ENCODE peak calls at places on chromosome 1, in six cellular contexts. P, H, L, X, U and A are unnamed samples.

GRCh38 chr1:27101696-27102095 is 53.2 kb downstream of the SLC9A1 start:
- DNase-seq in P (no peak), H (no peak), L (no peak), X (no peak), U (no peak), A (no peak)

GRCh38 chr1:169339773-169340172 is 27.8 kb downstream of the NME7 start:
- DNase-seq in P (no peak), H (no peak), L (no peak), X (no peak), U (no peak), A (no peak)

GRCh38 chr1:174022080-174022975 is at the start of gene RC3H1:
- DNase-seq in P (peak; percentile 91), H (peak; percentile 67), L (peak; percentile 80), X (peak; percentile 95), U (peak; percentile 53), A (peak; percentile 93)

GRCh38 chr1:39001516-39002389 is 10.7 kb downstream of the AKIRIN1 start:
- DNase-seq in P (no peak), H (no peak), L (no peak), X (no peak), U (no peak), A (no peak)

GRCh38 chr1:186763107-186763506 is 65.6 kb upstream of the PLA2G4A start:
- DNase-seq in P (peak; percentile 96), H (peak; percentile 4), L (no peak), X (no peak), U (no peak), A (no peak)

GRCh38 chr1:50060279-50060678 is 36.5 kb upstream of the AGBL4 start:
- DNase-seq in P (no peak), H (no peak), L (no peak), X (no peak), U (no peak), A (no peak)

GRCh38 chr1:168958562-168959289 is 147.8 kb upstream of the ATP1B1 start:
- DNase-seq in P (peak; percentile 10), H (no peak), L (no peak), X (no peak), U (no peak), A (no peak)

GRCh38 chr1:3627515-3628253 is 2.9 kb downstream of the TPRG1L start:
- DNase-seq in P (no peak), H (no peak), L (no peak), X (no peak), U (no peak), A (no peak)

GRCh38 chr1:217089239-217090014 is 366.2 kb upstream of the ESRRG start:
- DNase-seq in P (no peak), H (peak; percentile 18), L (no peak), X (no peak), U (no peak), A (no peak)

GRCh38 chr1:226467443-226467842 is 59.5 kb upstream of the PARP1 start:
- DNase-seq in P (no peak), H (no peak), L (no peak), X (no peak), U (no peak), A (no peak)

GRCh38 chr1:114956570-114956969 is 73.1 kb upstream of the TSHB start:
- DNase-seq in P (peak; percentile 14), H (no peak), L (peak; percentile 5), X (no peak), U (no peak), A (peak; percentile 16)

GRCh38 chr1:156233421-156234127 is 8.4 kb upstream of the BGLAP start:
- DNase-seq in P (no peak), H (no peak), L (no peak), X (no peak), U (no peak), A (no peak)

GRCh38 chr1:191804311-191804710 is 354.0 kb upstream of the RGS18 start:
- DNase-seq in P (peak; percentile 71), H (no peak), L (no peak), X (no peak), U (no peak), A (no peak)

GRCh38 chr1:29973406-29973805 is 737.1 kb downstream of the PTPRU start:
- DNase-seq in P (no peak), H (no peak), L (no peak), X (no peak), U (no peak), A (no peak)

GRCh38 chr1:226569879-226570547 is 21.4 kb downstream of the STUM start:
- DNase-seq in P (no peak), H (peak; percentile 70), L (peak; percentile 16), X (peak; percentile 72), U (no peak), A (peak; percentile 45)

GRCh38 chr1:2269922-2270259 is 41.8 kb downstream of the SKI start:
- DNase-seq in P (no peak), H (no peak), L (no peak), X (no peak), U (no peak), A (no peak)

GRCh38 chr1:110752941-110753725 is 78.4 kb upstream of the KCNA3 start:
- DNase-seq in P (no peak), H (no peak), L (no peak), X (no peak), U (no peak), A (no peak)

GRCh38 chr1:24898909-24899439 is 31.1 kb downstream of the RUNX3 start:
- DNase-seq in P (no peak), H (no peak), L (no peak), X (no peak), U (no peak), A (no peak)

GRCh38 chr1:23019094-23019850 is at the start of gene KDM1A:
- DNase-seq in P (peak; percentile 97), H (peak; percentile 86), L (peak; percentile 94), X (peak; percentile 96), U (peak; percentile 90), A (peak; percentile 98)

GRCh38 chr1:23019851-23020625 is 770 bp downstream of the KDM1A start:
- DNase-seq in P (peak; percentile 70), H (peak; percentile 8), L (peak; percentile 44), X (peak; percentile 59), U (no peak), A (peak; percentile 69)

GRCh38 chr1:23021834-23022233 is 2.6 kb downstream of the KDM1A start:
- DNase-seq in P (no peak), H (no peak), L (no peak), X (no peak), U (no peak), A (no peak)

GRCh38 chr1:23018661-23019093 is 591 bp upstream of the KDM1A start:
- DNase-seq in P (no peak), H (peak; percentile 16), L (peak; percentile 15), X (peak; percentile 64), U (no peak), A (no peak)

GRCh38 chr1:23020731-23021130 is 1.5 kb downstream of the KDM1A start:
- DNase-seq in P (peak; percentile 22), H (no peak), L (peak; percentile 34), X (no peak), U (no peak), A (no peak)
- TF ChIP-seq MYC in P (no peak), H (no peak), L (no peak), X (no peak), U (no peak), A (peak; percentile 46)

GRCh38 chr1:147472489-147472888 is 68.8 kb upstream of the BCL9 start:
- DNase-seq in P (no peak), H (no peak), L (no peak), X (no peak), U (no peak), A (no peak)

GRCh38 chr1:147473735-147474049 is 67.6 kb upstream of the BCL9 start:
- DNase-seq in P (no peak), H (no peak), L (no peak), X (no peak), U (no peak), A (no peak)

GRCh38 chr1:147470079-147470478 is 71.2 kb upstream of the BCL9 start:
- DNase-seq in P (no peak), H (no peak), L (no peak), X (no peak), U (no peak), A (no peak)

GRCh38 chr1:147475488-147475887 is 65.8 kb upstream of the BCL9 start:
- DNase-seq in P (no peak), H (no peak), L (no peak), X (no peak), U (no peak), A (no peak)

DNA sequence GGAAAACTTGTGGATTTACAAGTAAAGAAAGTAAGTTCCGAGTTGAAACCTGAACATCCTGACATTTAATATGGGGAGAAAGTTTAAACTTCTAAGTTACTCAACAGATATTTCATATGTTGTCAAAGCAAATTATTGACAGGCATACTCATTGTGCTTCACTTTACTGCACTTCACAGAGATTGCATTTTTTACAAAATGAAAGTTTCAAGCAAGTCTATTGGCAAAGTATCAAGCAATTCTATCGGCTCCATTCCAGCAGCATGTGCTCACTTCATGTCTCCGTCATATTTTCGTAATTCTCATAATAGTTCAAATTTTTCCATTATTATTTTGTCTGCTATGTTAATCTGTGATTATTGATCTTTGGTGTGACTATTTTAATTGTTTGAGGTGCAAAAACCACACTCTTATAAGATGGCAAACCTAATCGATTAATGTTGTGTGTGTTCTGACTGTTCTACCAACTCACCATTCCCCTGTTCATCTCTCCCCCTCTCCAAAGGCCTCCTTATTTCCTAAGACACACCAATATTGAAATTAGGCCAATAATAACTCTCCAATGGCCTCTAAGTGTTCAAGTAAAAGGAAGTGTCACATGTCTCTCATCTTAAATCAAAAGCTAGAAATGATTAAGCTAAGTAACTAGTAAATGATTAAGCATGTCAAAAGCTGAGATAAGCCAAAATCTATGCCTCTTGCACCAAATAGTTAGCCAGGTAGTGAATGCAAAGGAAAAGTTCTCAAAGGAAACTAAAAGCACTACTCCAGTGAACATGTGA is 68.2 kb upstream of the BCL9 start:
- DNase-seq in P (no peak), H (no peak), L (no peak), X (no peak), U (no peak), A (no peak)
- TF ChIP-seq MYC in P (no peak), H (no peak), L (no peak), X (no peak), U (no peak), A (no peak)

GRCh38 chr1:234139966-234140365 is 233.3 kb upstream of the COA6 start:
- DNase-seq in P (peak; percentile 16), H (peak; percentile 81), L (peak; percentile 13), X (no peak), U (no peak), A (no peak)
- TF ChIP-seq MYC in P (no peak), H (no peak), L (no peak), X (no peak), U (no peak), A (no peak)

GRCh38 chr1:211215577-211215976 is 43.6 kb upstream of the RCOR3 start:
- DNase-seq in P (no peak), H (no peak), L (no peak), X (no peak), U (no peak), A (no peak)
- TF ChIP-seq MYC in P (no peak), H (no peak), L (no peak), X (no peak), U (no peak), A (no peak)

GRCh38 chr1:166069390-166069789 is 97.4 kb downstream of the FAM78B start:
- DNase-seq in P (no peak), H (no peak), L (no peak), X (peak; percentile 24), U (no peak), A (peak; percentile 19)
- TF ChIP-seq MYC in P (no peak), H (no peak), L (no peak), X (no peak), U (no peak), A (no peak)